ENCODE peak calls at places on chromosome 21, in eight cellular contexts. Q is adrenal gland; C is CD8-positive, alpha-beta T cell; J is colonic mucosa; X is CD4-positive, CD25-positive, alpha-beta regulatory T cell; I is SJSA1; W is OCI-LY7; L is lower lobe of right lung. T is an unnamed sample. For H3K4me1, the result is how much of the 10 kb centered on the place peaks cover.

GRCh38 chr21:39673736-39674135 is 61.0 kb downstream of the B3GALT5 start:
- DNase-seq in J (no peak), X (no peak), I (no peak), W (no peak), C (no peak), Q (no peak), L (no peak), T (no peak)

GRCh38 chr21:31576428-31576827 is 83.1 kb upstream of the SOD1 start:
- DNase-seq in I (no peak), J (no peak), C (no peak), L (no peak), W (no peak), X (no peak), Q (no peak), T (no peak)

GRCh38 chr21:31566611-31567010 is 92.9 kb upstream of the SOD1 start:
- DNase-seq in W (no peak), X (no peak), C (no peak), J (no peak), I (no peak), L (no peak), Q (no peak), T (no peak)

GRCh38 chr21:26179501-26179900 is 8.9 kb upstream of the APP start:
- DNase-seq in Q (no peak), X (no peak), J (no peak), I (no peak), W (no peak), C (no peak), L (no peak), T (no peak)

GRCh38 chr21:35138665-35139381 is 89.7 kb upstream of the RUNX1 start:
- DNase-seq in C (peak), I (peak), W (peak), L (no peak), Q (no peak), J (no peak), X (peak), T (peak)

GRCh38 chr21:14545906-14546480 is at the start of gene SAMSN1:
- DNase-seq in Q (peak), C (peak), I (no peak), W (no peak), L (peak), J (no peak), X (peak), T (no peak)

GRCh38 chr21:36929622-36930021 is 36.8 kb downstream of the HLCS start:
- DNase-seq in X (no peak), Q (no peak), L (no peak), C (no peak), W (no peak), I (no peak), J (no peak), T (no peak)

GRCh38 chr21:26795866-26796329 is 49.3 kb downstream of the ADAMTS1 start:
- DNase-seq in J (peak), Q (peak), W (no peak), X (no peak), C (no peak), L (no peak), I (peak), T (peak)

GRCh38 chr21:46295177-46295711 is 9.1 kb downstream of the YBEY start:
- DNase-seq in J (no peak), W (no peak), I (no peak), C (no peak), Q (no peak), X (no peak), L (no peak), T (peak)

GRCh38 chr21:44021064-44021463 is 9.0 kb downstream of the TRAPPC10 start:
- DNase-seq in L (no peak), Q (no peak), W (no peak), J (no peak), I (no peak), C (no peak), X (no peak), T (no peak)
- H3K4me1 ChIP-seq in L (half or more), Q (under half), W (half or more), J (under half), I (under half), C (half or more), X (half or more), T (under half)

DNA sequence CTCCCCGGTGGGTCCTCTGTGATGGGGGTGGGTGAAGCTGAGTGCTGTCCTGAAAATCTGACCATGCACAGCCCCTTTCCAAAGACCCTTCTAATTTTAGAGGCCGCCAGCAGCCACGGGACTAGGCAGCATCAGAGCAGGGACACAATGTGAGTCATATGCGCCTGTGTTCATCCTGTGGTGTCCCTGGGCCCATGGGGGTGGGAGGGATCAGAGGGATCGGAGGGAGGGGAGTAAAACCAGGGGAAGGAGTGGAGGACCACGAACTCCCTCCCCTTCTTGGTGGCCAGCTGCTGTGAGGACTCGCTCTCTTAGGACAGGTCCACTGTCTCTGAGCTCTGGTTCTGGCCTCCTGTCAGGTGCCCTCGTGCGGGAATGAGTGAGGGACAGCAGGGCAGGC is 61.5 kb downstream of the ADARB1 start:
- DNase-seq in C (no peak), J (no peak), I (no peak), L (no peak), X (no peak), Q (no peak), W (no peak), T (no peak)
- H3K4me1 ChIP-seq in C (under half), J (under half), I (under half), L (under half), X (under half), Q (under half), W (under half), T (under half)

GRCh38 chr21:41360072-41360821 is 1.6 kb upstream of the MX2 start:
- DNase-seq in L (no peak), W (peak), J (peak), X (no peak), I (no peak), C (no peak), Q (peak), T (peak)

GRCh38 chr21:41359289-41359688 is 2.5 kb upstream of the MX2 start:
- DNase-seq in I (peak), L (no peak), W (no peak), X (no peak), J (no peak), Q (no peak), C (no peak), T (no peak)

GRCh38 chr21:41361786-41362604 is at the start of gene MX2:
- DNase-seq in Q (peak), X (peak), J (peak), W (peak), L (peak), C (peak), I (no peak), T (peak)

GRCh38 chr21:41362605-41363369 is 960 bp downstream of the MX2 start:
- DNase-seq in X (no peak), W (no peak), C (no peak), I (no peak), L (no peak), J (no peak), Q (no peak), T (no peak)

DNA sequence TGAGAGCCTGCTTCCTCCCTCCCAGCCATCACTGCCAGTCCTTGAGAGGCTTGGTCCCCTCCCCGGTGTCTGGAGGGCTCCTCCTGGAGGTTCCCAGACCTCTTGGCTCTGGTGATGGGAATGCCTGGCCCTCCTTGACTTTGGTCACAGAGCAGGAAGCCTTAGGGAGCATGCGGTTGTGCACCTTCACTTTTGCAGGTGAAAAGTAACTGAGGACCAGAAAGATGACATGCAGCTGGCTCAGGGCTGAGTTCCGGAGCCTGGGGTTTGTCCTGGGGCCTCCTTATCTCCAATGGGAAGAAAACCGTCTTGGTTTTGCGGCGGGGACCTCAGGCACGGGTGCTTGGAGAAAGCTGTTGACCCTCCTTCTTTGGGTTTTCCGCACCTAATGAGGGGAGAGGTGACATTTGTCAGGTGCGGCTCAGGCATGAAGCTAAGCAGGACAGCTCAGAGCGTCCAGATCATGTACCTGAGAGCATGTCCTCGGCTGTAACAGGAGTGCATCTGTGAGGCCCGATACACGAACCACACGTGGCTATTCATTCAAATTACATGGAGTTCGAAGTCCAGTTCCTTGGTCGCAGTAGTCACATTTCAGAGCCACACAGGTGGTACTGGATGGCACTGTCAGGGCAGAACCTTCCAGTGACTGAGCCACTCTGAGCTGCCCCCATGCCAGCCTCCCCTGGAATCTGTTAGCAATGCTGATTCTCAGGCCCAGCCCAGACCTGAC is 608 bp upstream of the MX2 start:
- DNase-seq in C (no peak), J (no peak), L (no peak), Q (no peak), W (no peak), X (no peak), I (no peak), T (no peak)
- H3K4me1 ChIP-seq in C (under half), J (under half), L (under half), Q (under half), W (under half), X (under half), I (under half), T (under half)

DNA sequence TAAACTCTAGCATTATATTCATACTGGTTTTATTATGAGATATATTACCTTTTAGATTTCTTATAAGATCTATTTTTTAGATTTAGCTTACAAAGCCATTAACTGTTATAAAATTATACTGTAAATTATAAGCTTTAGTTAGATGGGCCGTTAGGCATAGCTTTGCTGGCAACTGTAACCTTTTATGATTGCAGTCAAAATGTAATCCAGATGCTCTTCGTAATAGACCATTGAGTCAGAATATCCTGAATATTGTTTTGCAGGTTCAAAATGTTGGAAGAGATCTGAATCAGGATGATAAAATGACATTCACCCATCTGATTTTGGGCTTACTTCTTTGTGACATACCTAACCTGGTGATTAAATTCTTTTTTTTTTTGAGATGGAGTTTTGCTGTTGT is 20.9 kb downstream of the ITSN1 start:
- DNase-seq in C (no peak), J (no peak), Q (no peak), I (no peak), X (no peak), L (no peak), W (no peak), T (peak)
- H3K4me1 ChIP-seq in C (under half), J (under half), Q (under half), I (under half), X (under half), L (under half), W (under half), T (under half)